ENCODE peak calls at places on chromosomes 5 and 9, in nine cellular contexts. M is neural progenitor cell, J is fibroblast of lung, Q is H1, N is DND-41, P is hepatocyte, D is astrocyte, E is HCT116, Y is endothelial cell of umbilical vein. X is an unnamed sample. For H3K4me1 and H3K36me3, the result is how much of the 10 kb centered on the place peaks cover.

GRCh38 chr5:59832577-59833301 is 60.8 kb downstream of the PDE4D start:
- DNase-seq in M (no peak), J (no peak), Q (no peak), N (no peak), P (no peak), D (no peak), E (no peak), Y (no peak), X (no peak)

GRCh38 chr9:18611946-18612345 is 138.0 kb downstream of the ADAMTSL1 start:
- DNase-seq in M (no peak), J (no peak), Q (no peak), N (no peak), P (no peak), D (no peak), E (no peak), Y (no peak), X (no peak)

GRCh38 chr9:95230046-95230445 is 87.5 kb downstream of the FANCC start:
- DNase-seq in M (peak), J (no peak), Q (no peak), N (no peak), P (peak), D (no peak), E (no peak), Y (no peak), X (no peak)

GRCh38 chr5:107529618-107530017 is 141.1 kb downstream of the EFNA5 start:
- DNase-seq in M (no peak), J (no peak), Q (no peak), N (no peak), P (no peak), D (no peak), E (no peak), Y (no peak), X (no peak)

GRCh38 chr5:24363789-24364534 is 280.8 kb downstream of the CDH10 start:
- DNase-seq in M (no peak), J (no peak), Q (no peak), N (no peak), P (no peak), D (no peak), E (no peak), Y (no peak), X (no peak)

GRCh38 chr5:15959560-15960164 is 219.9 kb downstream of the MARCHF11 start:
- DNase-seq in M (no peak), J (peak), Q (no peak), N (no peak), P (peak), D (no peak), E (no peak), Y (no peak), X (no peak)

GRCh38 chr5:110865400-110866094 is 126.7 kb downstream of the SLC25A46 start:
- DNase-seq in M (peak), J (no peak), Q (peak), N (peak), P (peak), D (peak), E (peak), Y (peak), X (peak)

GRCh38 chr5:133878236-133878555 is 90.2 kb downstream of the C5orf15 start:
- DNase-seq in M (no peak), J (no peak), Q (no peak), N (no peak), P (no peak), D (no peak), E (no peak), Y (no peak), X (no peak)

GRCh38 chr5:160263326-160263850 is 34.1 kb downstream of the FABP6 start:
- DNase-seq in M (no peak), J (no peak), Q (no peak), N (no peak), P (no peak), D (no peak), E (no peak), Y (no peak), X (no peak)

GRCh38 chr9:77909306-77909705 is 122.3 kb downstream of the GNAQ start:
- DNase-seq in M (no peak), J (no peak), Q (no peak), N (peak), P (no peak), D (no peak), E (no peak), Y (no peak), X (no peak)

GRCh38 chr5:17727212-17727611 is 93.0 kb downstream of the TAF11L14 start:
- DNase-seq in M (no peak), J (no peak), Q (no peak), N (no peak), P (no peak), D (no peak), E (no peak), Y (no peak), X (peak)

GRCh38 chr9:98874721-98875255 is 67.3 kb downstream of the GALNT12 start:
- DNase-seq in M (no peak), J (no peak), Q (no peak), N (no peak), P (no peak), D (no peak), E (no peak), Y (no peak), X (no peak)

GRCh38 chr9:94534901-94535300 is 20.0 kb upstream of the PCAT7 start:
- DNase-seq in M (no peak), J (no peak), Q (no peak), N (no peak), P (no peak), D (no peak), E (no peak), Y (no peak), X (no peak)

GRCh38 chr9:76451234-76451633 is 7.7 kb upstream of the GCNT1 start:
- DNase-seq in M (no peak), J (peak), Q (no peak), N (no peak), P (no peak), D (peak), E (no peak), Y (no peak), X (no peak)

GRCh38 chr9:125513634-125514413 is 193.2 kb downstream of the MAPKAP1 start:
- DNase-seq in M (peak), J (peak), Q (no peak), N (no peak), P (peak), D (peak), E (no peak), Y (peak), X (no peak)

GRCh38 chr5:172694061-172694460 is 53.0 kb downstream of the NEURL1B start:
- DNase-seq in M (no peak), J (no peak), Q (no peak), N (no peak), P (no peak), D (no peak), E (no peak), Y (no peak), X (no peak)

GRCh38 chr5:172690258-172691075 is 49.4 kb downstream of the NEURL1B start:
- DNase-seq in M (no peak), J (no peak), Q (no peak), N (no peak), P (no peak), D (no peak), E (no peak), Y (no peak), X (no peak)

GRCh38 chr5:172691886-172692285 is 50.8 kb downstream of the NEURL1B start:
- DNase-seq in M (no peak), J (no peak), Q (no peak), N (no peak), P (no peak), D (no peak), E (no peak), Y (no peak), X (no peak)

GRCh38 chr5:172692981-172693380 is 51.9 kb downstream of the NEURL1B start:
- DNase-seq in M (no peak), J (no peak), Q (no peak), N (no peak), P (no peak), D (peak), E (no peak), Y (no peak), X (no peak)

DNA sequence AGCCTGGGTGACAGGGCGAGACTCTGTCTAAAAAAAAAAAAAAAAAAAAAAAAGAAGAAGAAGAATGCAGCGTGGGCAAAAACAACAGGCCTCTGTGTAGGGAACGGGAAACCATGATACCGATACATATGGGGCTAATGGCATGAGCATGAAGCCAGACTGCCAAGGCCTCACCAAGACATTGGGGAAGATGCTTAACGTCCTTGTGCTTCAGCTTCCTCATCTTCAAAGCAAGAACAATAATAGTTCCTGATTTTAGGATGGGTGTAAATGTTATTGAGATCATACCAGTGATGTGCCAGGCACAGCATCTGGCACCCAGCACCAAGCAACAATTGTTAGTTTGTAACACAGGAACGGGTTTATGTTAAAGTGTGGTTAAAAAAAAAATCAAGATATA is 51.4 kb downstream of the NEURL1B start:
- DNase-seq in M (no peak), J (no peak), Q (no peak), N (no peak), P (no peak), D (no peak), E (no peak), Y (no peak), X (no peak)
- TF ChIP-seq EZH2 in M (no peak), J (no peak), Q (no peak), N (no peak), P (no peak), D (no peak), E (no peak), Y (no peak), X (no peak)

GRCh38 chr9:32502996-32503395 is 23.0 kb downstream of the RIGI start:
- DNase-seq in M (peak), J (no peak), Q (no peak), N (no peak), P (no peak), D (no peak), E (no peak), Y (peak), X (peak)
- H3K4me1 ChIP-seq in M (under half), J (under half), Q (under half), N (under half), P (under half), D (under half), E (under half), Y (under half), X (under half)

DNA sequence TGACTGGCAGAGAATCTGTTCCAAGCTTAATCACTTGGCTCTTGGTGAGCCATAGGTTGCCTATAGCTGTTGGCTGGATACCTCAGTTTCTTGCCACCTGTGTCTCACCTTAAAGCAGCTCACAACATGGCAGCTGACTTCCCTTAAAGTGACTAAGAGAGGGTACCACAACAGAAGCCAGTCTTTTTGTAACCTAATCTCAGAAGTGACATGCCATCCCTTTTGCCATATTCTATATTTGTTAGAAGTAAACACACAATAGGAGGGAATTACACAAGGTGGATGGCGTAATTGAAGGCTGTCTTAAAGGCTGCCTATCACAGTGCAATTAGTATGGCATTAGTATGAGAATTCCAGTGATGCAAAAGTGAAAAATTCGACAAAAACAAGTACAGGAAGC is 28.1 kb downstream of the NIPBL start:
- DNase-seq in M (no peak), J (no peak), Q (no peak), N (no peak), P (no peak), D (no peak), E (no peak), Y (no peak), X (no peak)
- H3K36me3 ChIP-seq in M (under half), J (under half), Q (under half), N (under half), P (under half), D (under half), E (under half), Y (under half), X (under half)

GRCh38 chr9:137028281-137029057 is 432 bp upstream of the ABCA2 start:
- DNase-seq in M (peak), J (no peak), Q (no peak), N (peak), P (peak), D (no peak), E (no peak), Y (peak), X (peak)
- TF ChIP-seq EZH2 in M (peak), J (no peak), Q (peak), N (no peak), P (no peak), D (no peak), E (no peak), Y (no peak), X (no peak)

GRCh38 chr5:140338918-140339317 is 7.5 kb downstream of the HBEGF start:
- DNase-seq in M (no peak), J (no peak), Q (no peak), N (no peak), P (no peak), D (no peak), E (no peak), Y (no peak), X (no peak)

GRCh38 chr5:140342287-140342686 is 4.1 kb downstream of the HBEGF start:
- DNase-seq in M (no peak), J (no peak), Q (no peak), N (peak), P (no peak), D (no peak), E (no peak), Y (no peak), X (peak)

GRCh38 chr5:140339636-140340035 is 6.8 kb downstream of the HBEGF start:
- DNase-seq in M (no peak), J (no peak), Q (no peak), N (no peak), P (no peak), D (no peak), E (no peak), Y (no peak), X (no peak)

GRCh38 chr5:140341591-140341990 is 4.8 kb downstream of the HBEGF start:
- DNase-seq in M (no peak), J (no peak), Q (no peak), N (no peak), P (no peak), D (no peak), E (no peak), Y (no peak), X (no peak)

DNA sequence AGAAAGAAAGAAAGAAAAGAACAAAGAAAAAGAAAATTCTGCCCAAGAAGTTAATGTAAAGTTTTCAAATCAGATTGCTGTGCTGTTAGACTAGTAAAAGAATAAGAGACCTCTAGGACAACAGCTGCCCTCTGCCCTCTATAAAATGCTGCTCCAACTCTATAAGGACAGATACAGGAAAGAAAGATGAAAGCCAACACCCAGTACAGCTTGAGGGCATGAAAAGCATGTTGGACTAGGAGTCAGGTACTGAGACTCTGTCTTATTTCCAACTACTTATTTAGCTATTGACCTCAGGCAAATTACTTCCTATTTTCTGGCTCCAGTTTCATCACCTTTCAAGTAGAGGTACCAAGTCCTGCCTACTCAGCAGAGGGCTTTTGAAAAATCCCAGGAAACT is 5.8 kb downstream of the HBEGF start:
- DNase-seq in M (no peak), J (no peak), Q (no peak), N (no peak), P (no peak), D (no peak), E (no peak), Y (no peak), X (no peak)
- H3K4me1 ChIP-seq in M (under half), J (under half), Q (under half), N (under half), P (under half), D (half or more), E (under half), Y (half or more), X (under half)

DNA sequence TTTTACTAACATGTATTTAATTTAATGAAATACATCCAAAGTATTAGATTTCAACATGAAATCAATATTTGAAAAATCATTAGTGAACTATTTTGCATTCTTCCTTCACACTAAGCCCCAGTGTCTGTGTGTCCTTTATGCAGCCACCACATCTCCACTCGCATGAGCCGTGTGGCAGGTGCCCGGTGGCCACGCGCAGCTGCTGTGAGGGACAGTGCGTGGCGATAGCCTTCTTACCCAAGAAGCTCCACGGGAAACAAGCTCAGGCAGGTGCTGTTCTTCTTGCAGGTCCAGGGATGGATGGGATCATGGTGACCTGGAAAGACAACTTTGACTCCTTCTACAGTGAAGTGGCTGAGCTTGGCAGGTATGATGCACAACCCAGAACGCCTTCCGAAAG is 79.3 kb upstream of the OTULINL start:
- DNase-seq in M (no peak), J (no peak), Q (no peak), N (no peak), P (no peak), D (no peak), E (no peak), Y (no peak), X (no peak)
- H3K36me3 ChIP-seq in M (under half), J (half or more), Q (under half), N (under half), P (under half), D (half or more), E (under half), Y (under half), X (under half)

X was measured in A673.